ENCODE peak calls at places on chromosomes 6 and 20, in four cellular contexts. F is testis, Z is heart left ventricle, K is breast epithelium. J is an unnamed sample.

GRCh38 chr20:47785900-47786762 is 850 bp upstream of the SULF2 start:
- DNase-seq in K (no peak), F (peak; percentile 87), Z (peak; percentile 77), J (no peak)

GRCh38 chr6:169887529-169888140 is 136.2 kb downstream of the ERMARD start:
- DNase-seq in Z (no peak), F (no peak), K (no peak), J (no peak)

GRCh38 chr6:2029130-2029794 is 216.1 kb downstream of the GMDS start:
- DNase-seq in Z (no peak), F (no peak), K (no peak), J (no peak)

GRCh38 chr20:21360686-21361085 is 36.6 kb downstream of the NKX2-4 start:
- DNase-seq in F (no peak), K (no peak), Z (no peak), J (no peak)

GRCh38 chr6:149138699-149139294 is 178.7 kb upstream of the TAB2 start:
- DNase-seq in F (no peak), Z (no peak), K (no peak), J (no peak)

GRCh38 chr6:116682334-116682712 is 1.3 kb downstream of the KPNA5 start:
- DNase-seq in K (no peak), F (no peak), Z (no peak), J (no peak)

GRCh38 chr6:149913085-149913484 is 9.8 kb downstream of the RAET1G start:
- DNase-seq in Z (no peak), F (no peak), K (no peak), J (no peak)

GRCh38 chr6:123953920-123954319 is 150.3 kb downstream of the NKAIN2 start:
- DNase-seq in F (no peak), K (no peak), Z (no peak), J (peak; percentile 26)

GRCh38 chr6:112899541-112899940 is 552.4 kb downstream of the RFPL4B start:
- DNase-seq in K (no peak), F (no peak), Z (no peak), J (no peak)

GRCh38 chr6:24927985-24928735 is 7.6 kb downstream of the RIPOR2 start:
- DNase-seq in Z (no peak), K (no peak), F (no peak), J (no peak)

GRCh38 chr20:21702553-21703467 is 2.7 kb upstream of the PAX1 start:
- DNase-seq in Z (no peak), K (peak; percentile 69), F (peak; percentile 76), J (no peak)

GRCh38 chr20:17431621-17432364 is 99.4 kb downstream of the BFSP1 start:
- DNase-seq in Z (peak; percentile 16), K (no peak), F (peak; percentile 81), J (no peak)

GRCh38 chr6:40956871-40957270 is 82.2 kb downstream of the UNC5CL start:
- DNase-seq in K (no peak), Z (no peak), F (no peak), J (no peak)

GRCh38 chr6:128172752-128173151 is 271.9 kb upstream of the THEMIS start:
- DNase-seq in F (no peak), K (no peak), Z (no peak), J (no peak)

GRCh38 chr20:61822396-61822795 is 243.3 kb downstream of the TAF4 start:
- DNase-seq in K (no peak), F (no peak), Z (no peak), J (peak; percentile 65)

GRCh38 chr6:53327017-53327395 is 21.7 kb downstream of the ELOVL5 start:
- DNase-seq in K (no peak), Z (no peak), F (no peak), J (no peak)

GRCh38 chr20:49865559-49865958 is 49.8 kb downstream of the SPATA2 start:
- DNase-seq in F (no peak), K (no peak), Z (no peak), J (no peak)

GRCh38 chr6:169173532-169174268 is 79.9 kb downstream of the THBS2 start:
- DNase-seq in K (no peak), Z (no peak), F (no peak), J (no peak)

GRCh38 chr20:51376121-51376520 is 166.4 kb downstream of the NFATC2 start:
- DNase-seq in K (no peak), Z (no peak), F (no peak), J (no peak)

GRCh38 chr6:24339932-24340331 is 17.9 kb downstream of the DCDC2 start:
- DNase-seq in K (no peak), F (no peak), Z (no peak), J (no peak)

GRCh38 chr6:106383573-106383972 is 23.1 kb downstream of the CRYBG1 start:
- DNase-seq in K (no peak), Z (no peak), F (no peak), J (no peak)

GRCh38 chr6:16669227-16669626 is 92.0 kb downstream of the ATXN1 start:
- DNase-seq in F (no peak), Z (no peak), K (no peak), J (no peak)

GRCh38 chr6:34412643-34413214 is 13.1 kb downstream of the RPS10 start:
- DNase-seq in F (no peak), K (no peak), Z (no peak), J (no peak)

DNA sequence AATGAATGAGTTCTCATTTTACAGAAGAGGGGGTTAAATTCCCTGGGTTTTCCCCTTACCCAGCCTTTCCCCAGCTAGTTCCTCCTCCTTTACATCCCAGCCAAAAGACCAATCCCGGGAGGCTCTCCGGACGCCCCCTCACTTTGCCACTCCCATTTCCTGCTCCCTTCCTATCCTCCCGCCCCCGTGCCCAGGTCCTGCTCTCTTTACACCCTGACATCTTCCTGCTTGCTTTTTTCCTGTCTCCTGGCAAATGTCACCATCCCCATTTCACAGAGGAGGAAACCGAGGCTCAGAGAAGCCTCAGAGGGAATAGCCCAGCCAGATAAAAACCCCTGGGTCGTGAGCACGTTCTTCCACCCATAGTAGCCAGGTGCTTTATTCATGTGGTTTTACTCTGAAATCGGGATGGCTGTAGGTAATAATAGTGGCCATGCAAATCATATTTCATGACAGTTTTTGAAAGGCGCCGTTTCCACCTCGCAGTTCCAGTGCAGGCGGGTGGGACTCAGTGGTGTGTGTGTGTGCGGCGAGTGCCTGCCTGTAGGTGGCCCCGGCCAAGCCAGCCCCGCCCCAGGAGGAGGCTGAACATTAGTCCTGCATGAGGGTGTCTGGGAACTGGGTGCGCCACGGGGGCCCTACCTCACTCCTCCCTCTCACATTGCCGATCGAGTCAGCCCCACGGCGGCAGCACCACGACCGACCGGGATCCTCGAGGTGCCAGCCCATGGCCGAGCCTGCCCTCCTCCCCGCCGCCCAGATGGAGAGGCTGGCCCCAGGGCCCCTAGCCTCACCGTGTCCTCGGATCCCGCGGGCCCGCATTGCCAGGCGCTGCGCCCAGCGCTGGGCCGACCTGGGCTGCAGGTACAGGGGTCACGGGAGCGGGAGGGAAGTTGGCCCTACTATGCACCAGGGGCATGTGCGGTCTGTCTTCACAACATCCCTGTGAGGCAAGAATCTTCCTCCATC is at the start of gene ARHGAP40:
- DNase-seq in K (peak; percentile 79), F (no peak), Z (no peak), J (peak; percentile 79)
- TF ChIP-seq CTCF in K (peak; percentile 21), F (no peak), Z (no peak), J (no peak)

DNA sequence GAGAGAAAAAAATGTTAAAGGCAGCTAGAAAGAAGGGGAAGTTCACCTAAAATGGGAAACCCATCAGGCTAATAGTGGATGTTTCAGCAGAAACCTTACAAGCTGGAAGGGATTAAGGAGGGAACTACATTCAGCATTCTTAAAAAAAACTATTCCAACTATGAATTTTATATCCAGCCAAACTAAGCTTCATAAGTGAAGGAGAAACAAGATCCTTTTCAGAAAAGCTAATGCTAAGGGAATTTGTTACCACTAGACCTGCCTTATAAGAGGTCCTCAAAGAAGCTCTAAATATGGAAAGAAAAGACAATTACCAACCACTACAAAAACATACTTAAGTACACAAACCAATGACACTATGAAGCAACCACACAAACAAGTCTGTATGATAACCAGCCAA is 59.2 kb upstream of the SLC35F1 start:
- DNase-seq in K (no peak), F (no peak), Z (no peak), J (no peak)
- H3K4me3 ChIP-seq in K (no peak overlapping the region), F (no peak overlapping the region), Z (no peak overlapping the region), J (no peak overlapping the region)

GRCh38 chr20:37638527-37638926 is 55.3 kb upstream of the CTNNBL1 start:
- DNase-seq in K (no peak), Z (no peak), F (no peak), J (no peak)

GRCh38 chr20:37642246-37642645 is 51.6 kb upstream of the CTNNBL1 start:
- DNase-seq in F (no peak), Z (no peak), K (no peak), J (no peak)

GRCh38 chr20:37643400-37643799 is 50.4 kb upstream of the CTNNBL1 start:
- DNase-seq in Z (no peak), F (no peak), K (no peak), J (no peak)

GRCh38 chr20:37644605-37645004 is 49.2 kb upstream of the CTNNBL1 start:
- DNase-seq in Z (no peak), F (no peak), K (no peak), J (no peak)

GRCh38 chr20:37640600-37641561 is 52.9 kb upstream of the CTNNBL1 start:
- DNase-seq in Z (no peak), F (no peak), K (no peak), J (no peak)
- H3K27me3 ChIP-seq in Z (peaks cover 14% of the 10 kb centered on the region), F (no peaks in the 10 kb centered on the region), K (peaks cover 73% of the 10 kb centered on the region), J (peaks cover 7% of the 10 kb centered on the region)

DNA sequence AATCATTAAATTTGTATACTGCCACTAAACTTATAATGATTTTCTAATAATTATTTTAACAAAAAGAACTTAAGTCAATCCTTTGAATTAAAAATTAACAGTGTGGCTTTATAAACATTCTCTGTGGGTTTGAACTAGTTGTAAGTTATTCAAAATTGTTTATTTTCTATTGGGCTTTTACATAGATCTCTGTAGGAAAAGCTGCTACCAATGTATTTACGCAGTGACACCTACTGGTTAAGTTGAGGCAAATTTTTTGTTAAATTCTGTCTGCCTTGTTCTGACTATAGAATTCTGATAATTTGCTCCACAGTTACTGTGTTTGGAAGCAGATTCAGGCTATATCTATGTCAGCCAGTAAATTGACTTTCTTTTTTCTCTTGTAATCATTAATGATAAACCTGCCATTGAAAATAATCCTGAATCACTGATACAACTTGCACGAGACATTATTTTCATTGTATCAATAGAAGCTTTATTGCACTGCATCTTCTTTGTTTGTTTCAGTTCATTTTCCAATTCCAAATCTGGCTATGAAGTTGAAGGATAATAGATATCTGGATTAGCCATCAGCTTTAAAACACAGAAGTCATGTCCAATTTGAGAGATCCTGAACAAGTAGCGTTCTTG is 66.0 kb upstream of the UTRN start:
- DNase-seq in Z (no peak), F (no peak), K (no peak), J (no peak)
- TF ChIP-seq CTCF in Z (peak; percentile 57), F (peak; percentile 34), K (peak; percentile 39), J (peak; percentile 42)

J was measured in left lung.